ENCODE peak calls at places on chromosomes 11 and 22, in six cellular contexts. J is keratinocyte; Y is CD8-positive, alpha-beta memory T cell; P is hepatocyte; L is IMR-90; T is Peyer's patch. H is an unnamed sample. For H3K4me1 and H3K27me3, the result is how much of the 10 kb centered on the place peaks cover.

GRCh38 chr11:85748455-85748891 is 62.5 kb downstream of the SYTL2 start:
- DNase-seq in P (no peak), J (no peak), Y (no peak), T (no peak), L (peak), H (no peak)

GRCh38 chr11:94668240-94668793 is 99.8 kb upstream of the AMOTL1 start:
- DNase-seq in Y (no peak), J (no peak), T (no peak), L (no peak), P (no peak), H (no peak)

GRCh38 chr22:43858156-43858895 is 4.0 kb downstream of the SULT4A1 start:
- DNase-seq in L (no peak), P (no peak), T (peak), Y (no peak), J (no peak), H (no peak)

GRCh38 chr22:49997221-49997599 is 15.4 kb downstream of the IL17REL start:
- DNase-seq in P (peak), Y (no peak), L (no peak), T (peak), J (no peak), H (no peak)

GRCh38 chr11:72624496-72625201 is 49.6 kb downstream of the PDE2A start:
- DNase-seq in P (no peak), Y (no peak), J (no peak), T (no peak), L (no peak), H (no peak)

GRCh38 chr11:129195682-129196081 is 3.6 kb upstream of the ARHGAP32 start:
- DNase-seq in L (no peak), Y (no peak), J (no peak), T (no peak), P (no peak), H (no peak)

GRCh38 chr22:29813126-29813525 is 24.9 kb downstream of the ASCC2 start:
- DNase-seq in L (no peak), J (no peak), T (no peak), P (no peak), Y (no peak), H (no peak)

GRCh38 chr11:7749456-7749855 is 43.2 kb upstream of the OVCH2 start:
- DNase-seq in J (no peak), L (no peak), Y (no peak), P (no peak), T (no peak), H (no peak)

GRCh38 chr11:76769645-76770586 is 13.2 kb upstream of the TSKU start:
- DNase-seq in L (peak), T (peak), J (no peak), Y (no peak), P (peak), H (no peak)

GRCh38 chr11:44903518-44903917 is 47.2 kb downstream of the TP53I11 start:
- DNase-seq in P (no peak), Y (no peak), T (no peak), L (no peak), J (no peak), H (no peak)

GRCh38 chr22:25702046-25702445 is 39.9 kb upstream of the MYO18B start:
- DNase-seq in T (no peak), Y (no peak), L (peak), P (no peak), J (no peak), H (no peak)

GRCh38 chr11:44356351-44356750 is 46.4 kb upstream of the ALX4 start:
- DNase-seq in Y (no peak), J (no peak), L (no peak), T (no peak), P (no peak), H (no peak)

GRCh38 chr22:26671317-26672059 is 14.1 kb downstream of the MIAT start:
- DNase-seq in L (no peak), P (no peak), T (no peak), J (peak), Y (peak), H (peak)

DNA sequence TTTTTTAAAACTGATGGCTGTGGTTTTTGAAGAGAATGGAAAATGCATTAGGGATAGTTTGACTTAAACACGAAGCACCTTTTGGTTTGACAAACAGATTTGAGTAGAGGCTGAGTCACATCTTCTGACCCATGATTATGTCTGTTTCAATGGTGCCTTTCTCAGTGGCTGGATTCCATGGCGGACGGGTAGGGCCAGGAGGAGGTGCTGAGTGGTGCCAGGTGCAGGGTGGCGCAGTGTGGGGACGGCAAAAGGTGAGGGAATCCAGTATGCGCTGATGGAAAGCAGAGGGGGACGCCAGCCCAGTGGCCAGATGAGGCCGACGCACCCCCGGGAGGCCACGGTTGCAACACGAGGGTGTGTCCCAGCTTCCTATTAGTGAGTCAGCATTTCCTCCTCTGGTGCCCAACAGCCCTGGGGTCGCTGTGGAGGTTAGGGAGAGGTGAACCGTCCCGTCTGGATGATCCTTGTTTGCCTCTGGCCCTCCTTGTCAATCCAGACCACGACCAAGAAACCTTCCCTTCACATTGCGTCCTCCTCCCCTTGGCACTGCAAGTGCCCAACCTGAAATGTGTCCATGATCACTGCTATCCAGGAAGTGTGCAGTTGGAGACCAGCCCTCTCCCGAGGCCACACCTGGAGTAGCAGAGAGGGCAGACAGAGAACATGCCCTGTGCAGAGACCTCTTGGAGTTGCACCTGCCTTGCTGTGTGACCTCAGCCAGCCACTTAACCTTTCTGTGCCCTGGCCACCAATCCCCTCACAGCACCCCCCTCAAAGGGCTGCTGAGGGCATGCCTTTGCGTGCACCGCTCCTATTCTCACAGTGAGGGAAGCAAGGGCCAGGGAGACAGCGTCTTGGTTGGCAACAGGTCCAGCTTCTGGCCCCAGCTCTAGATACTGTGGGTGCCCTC is 32.5 kb upstream of the ATXN10 start:
- DNase-seq in P (peak), L (no peak), Y (no peak), T (peak), J (peak), H (no peak)
- H3K4me1 ChIP-seq in P (under half), L (under half), Y (under half), T (under half), J (under half), H (under half)

GRCh38 chr22:39306456-39307361 is 12.7 kb downstream of the RPL3 start:
- DNase-seq in J (no peak), T (no peak), P (no peak), L (no peak), Y (peak), H (peak)
- H3K27me3 ChIP-seq in J (under half), T (under half), P (under half), L (under half), Y (under half), H (under half)

GRCh38 chr11:15119352-15119751 is 4.6 kb downstream of the INSC start:
- DNase-seq in J (no peak), P (no peak), L (peak), T (no peak), Y (no peak), H (no peak)
- H3K4me1 ChIP-seq in J (under half), P (under half), L (under half), T (under half), Y (under half), H (under half)

GRCh38 chr11:125372088-125372487 is 124.0 kb downstream of the FEZ1 start:
- DNase-seq in T (peak), J (no peak), L (no peak), Y (no peak), P (no peak), H (no peak)
- H3K27me3 ChIP-seq in T (under half), J (under half), L (under half), Y (under half), P (under half), H (under half)

DNA sequence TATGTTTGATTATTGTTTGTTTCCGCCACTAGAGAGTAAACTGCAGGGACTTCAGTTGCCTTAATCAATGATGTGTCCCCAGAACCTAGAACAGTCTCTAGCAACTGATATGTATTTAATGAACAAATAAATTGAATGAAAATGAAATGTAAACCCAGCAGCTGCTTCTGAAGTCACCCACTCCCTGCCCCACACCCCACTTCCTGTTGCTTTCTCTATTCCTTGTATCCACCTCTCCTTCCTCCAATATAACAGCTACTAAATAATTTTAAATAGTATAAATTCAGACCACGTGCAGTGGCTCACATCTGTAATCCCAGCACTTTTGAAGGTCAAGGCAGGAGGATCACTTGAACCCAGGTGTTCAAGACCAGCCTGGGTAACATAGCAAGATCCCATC is 15.8 kb downstream of the MYH9 start:
- DNase-seq in T (no peak), L (peak), J (no peak), Y (no peak), P (peak), H (no peak)
- H3K4me1 ChIP-seq in T (half or more), L (half or more), J (half or more), Y (half or more), P (half or more), H (half or more)

DNA sequence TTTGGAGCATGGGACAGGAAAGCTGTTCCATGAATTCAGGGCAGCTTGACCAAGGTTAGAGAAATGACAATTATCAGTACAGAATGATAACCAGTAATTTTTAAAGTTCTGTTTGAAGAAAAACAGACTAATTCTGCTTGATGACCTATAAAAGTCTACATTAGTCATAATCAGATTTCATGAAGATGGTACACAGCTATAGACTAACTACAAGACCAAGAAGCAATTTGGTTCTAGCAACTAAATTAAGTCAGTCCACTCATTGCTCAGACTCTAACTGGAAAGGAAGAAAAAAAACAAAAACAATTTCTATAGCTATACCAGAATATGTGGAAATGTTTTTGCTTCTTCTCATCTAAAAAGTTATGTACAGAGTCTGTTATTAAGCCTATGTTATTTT is 24.9 kb downstream of the MRTFA start:
- DNase-seq in J (no peak), Y (no peak), T (no peak), L (no peak), P (no peak), H (no peak)
- H3K27me3 ChIP-seq in J (under half), Y (under half), T (under half), L (under half), P (under half), H (under half)

GRCh38 chr11:65112226-65112550 is 516 bp downstream of the TM7SF2 start:
- DNase-seq in P (no peak), J (no peak), T (no peak), L (no peak), Y (no peak), H (no peak)

GRCh38 chr11:65112551-65113360 is 1.1 kb downstream of the TM7SF2 start:
- DNase-seq in T (peak), P (peak), J (no peak), L (peak), Y (peak), H (peak)

GRCh38 chr11:65111159-65111536 is 524 bp upstream of the TM7SF2 start:
- DNase-seq in J (no peak), L (no peak), P (no peak), T (no peak), Y (no peak), H (no peak)

GRCh38 chr11:65110354-65110861 is 1.3 kb upstream of the TM7SF2 start:
- DNase-seq in J (no peak), Y (peak), L (peak), T (peak), P (peak), H (peak)

DNA sequence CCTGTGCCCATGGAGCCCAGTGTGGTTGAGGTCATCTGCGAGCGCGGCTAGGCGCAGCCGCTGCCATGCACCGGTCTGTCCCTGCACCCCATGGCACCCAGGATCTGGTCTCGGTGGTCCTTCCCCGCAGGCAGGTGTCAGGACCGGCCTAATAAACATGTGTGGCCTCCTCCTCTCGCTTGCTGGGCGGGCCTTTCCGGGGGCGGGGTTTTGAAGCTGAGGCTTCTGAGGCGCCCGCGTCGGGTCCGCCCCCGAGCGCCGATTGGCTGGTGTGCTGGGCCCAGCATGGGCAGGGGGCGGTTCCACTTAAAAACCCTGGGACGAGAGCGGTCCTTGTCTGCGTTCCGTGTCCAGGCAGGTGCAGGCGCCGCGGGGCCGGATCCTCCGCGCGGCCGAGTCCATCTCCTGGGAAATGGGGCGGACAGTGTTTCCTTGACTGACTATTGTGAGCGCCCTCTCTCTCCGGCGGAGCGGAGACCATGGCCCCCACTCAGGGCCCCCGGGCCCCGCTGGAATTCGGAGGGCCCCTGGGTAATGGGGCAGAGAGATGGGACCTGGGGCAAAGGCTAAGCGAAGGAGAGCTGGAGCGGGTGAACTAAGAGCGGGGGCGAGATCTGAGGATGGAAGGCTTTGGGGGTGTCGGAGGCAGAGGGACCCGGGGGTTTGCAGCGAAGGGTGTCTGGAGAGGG is at the start of gene TM7SF2:
- DNase-seq in T (peak), Y (peak), L (peak), P (peak), J (no peak), H (peak)
- H3K4me1 ChIP-seq in T (under half), Y (under half), L (under half), P (under half), J (under half), H (under half)

GRCh38 chr22:47582067-47582466 is 819.6 kb downstream of the TBC1D22A start:
- DNase-seq in P (no peak), L (no peak), T (no peak), Y (no peak), J (no peak), H (no peak)

GRCh38 chr22:47586946-47587345 is 824.5 kb downstream of the TBC1D22A start:
- DNase-seq in L (no peak), P (no peak), T (no peak), J (no peak), Y (no peak), H (no peak)

GRCh38 chr22:47586038-47586437 is 823.6 kb downstream of the TBC1D22A start:
- DNase-seq in J (no peak), P (no peak), Y (no peak), L (no peak), T (no peak), H (no peak)

GRCh38 chr22:47587361-47587760 is 824.9 kb downstream of the TBC1D22A start:
- DNase-seq in P (no peak), T (no peak), Y (no peak), J (no peak), L (no peak), H (no peak)

DNA sequence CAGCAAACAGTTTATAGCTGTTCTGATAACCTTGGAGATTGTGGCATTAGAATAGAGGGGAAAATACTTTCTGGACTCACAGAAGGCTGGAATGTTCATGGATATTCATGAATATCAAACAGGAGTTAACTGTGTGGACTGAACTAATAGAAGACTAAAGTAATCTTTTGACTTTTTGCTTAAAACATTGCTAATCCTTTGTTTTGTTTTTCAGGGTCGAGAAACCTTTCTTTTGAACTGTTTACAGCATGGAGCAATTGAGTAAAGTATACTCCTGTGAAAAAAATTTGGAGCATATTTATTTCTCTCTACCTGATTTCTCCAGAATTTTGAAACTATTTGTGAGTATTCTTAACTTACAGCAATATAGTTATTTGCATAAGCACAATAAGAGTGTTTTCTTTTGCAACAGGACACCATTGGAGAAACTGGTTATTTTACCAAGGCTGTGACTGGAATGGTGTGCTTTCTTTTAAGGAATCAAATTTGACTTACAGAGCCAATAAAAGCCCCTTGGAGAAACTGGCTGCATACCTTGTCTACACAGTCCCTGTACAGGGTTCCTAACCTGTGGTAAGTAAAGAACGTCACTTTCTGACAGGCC is 821.6 kb downstream of the TBC1D22A start:
- DNase-seq in Y (no peak), T (no peak), L (no peak), P (no peak), J (no peak), H (no peak)
- H3K27me3 ChIP-seq in Y (under half), T (under half), L (under half), P (under half), J (under half), H (under half)

DNA sequence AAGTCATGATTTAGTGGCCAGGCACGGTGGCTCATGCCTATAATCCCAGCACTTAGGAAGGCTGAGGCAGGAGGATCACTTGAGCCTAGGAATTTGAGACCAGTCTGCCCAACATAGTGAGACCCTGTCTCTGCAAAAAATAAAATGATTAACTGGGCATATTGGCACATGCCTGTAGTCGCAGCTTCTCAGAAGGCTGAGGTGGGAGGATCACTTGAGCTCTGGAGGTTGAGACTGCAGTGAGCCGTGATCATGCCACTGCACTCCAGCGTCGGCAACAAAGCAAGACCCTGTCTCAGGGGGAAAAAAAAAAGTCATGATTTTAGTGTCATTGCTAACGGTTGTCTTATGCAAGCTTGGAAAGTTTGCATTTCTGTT is 11.9 kb downstream of the UBE2L3 start:
- DNase-seq in Y (no peak), L (no peak), P (no peak), J (no peak), T (no peak), H (no peak)
- H3K4me1 ChIP-seq in Y (under half), L (under half), P (under half), J (under half), T (half or more), H (under half)